ENCODE peak calls at places on chromosomes 16 and 17, in five cellular contexts. W is neural progenitor cell, M is GM23338, T is fibroblast of lung, G is neuronal stem cell. E is an unnamed sample.
A peak's percentile ranks its signal among the peaks of the same experiment; 100 is the strongest.

GRCh38 chr16:89618114-89618999 is 4.9 kb downstream of the DPEP1 start:
- DNase-seq in W (no peak), M (no peak), T (peak; percentile 66), G (no peak), E (no peak)

GRCh38 chr17:19538095-19539039 is 4.7 kb downstream of the SLC47A1 start:
- DNase-seq in W (no peak), M (peak; percentile 27), T (no peak), G (no peak), E (no peak)

GRCh38 chr16:30621765-30622164 is 11.6 kb upstream of the ZNF689 start:
- DNase-seq in W (no peak), M (no peak), T (no peak), G (no peak), E (no peak)

GRCh38 chr16:22948603-22949368 is 134.8 kb downstream of the HS3ST2 start:
- DNase-seq in W (peak; percentile 81), M (peak; percentile 94), T (peak; percentile 59), G (peak; percentile 58), E (peak; percentile 94)

GRCh38 chr16:28210264-28210663 is 1.5 kb downstream of the XPO6 start:
- DNase-seq in W (no peak), M (no peak), T (no peak), G (no peak), E (no peak)

GRCh38 chr16:78984887-78985464 is 615.6 kb downstream of the MAF start:
- DNase-seq in W (no peak), M (no peak), T (no peak), G (no peak), E (peak; percentile 8)

GRCh38 chr17:82134101-82134500 is 36.1 kb upstream of the FASN start:
- DNase-seq in W (no peak), M (no peak), T (peak; percentile 82), G (no peak), E (no peak)

GRCh38 chr16:70018254-70018653 is 67.1 kb downstream of the CLEC18A start:
- DNase-seq in W (peak; percentile 42), M (peak; percentile 72), T (no peak), G (no peak), E (peak; percentile 81)

GRCh38 chr17:310111-311010 is 42.2 kb downstream of the RPH3AL start:
- DNase-seq in W (peak; percentile 83), M (no peak), T (no peak), G (peak; percentile 89), E (no peak)

GRCh38 chr16:30784215-30784614 is 2.8 kb downstream of the ZNF629 start:
- DNase-seq in W (no peak), M (no peak), T (no peak), G (no peak), E (no peak)

GRCh38 chr17:79931517-79932309 is 92.5 kb upstream of the CBX4 start:
- DNase-seq in W (no peak), M (no peak), T (no peak), G (no peak), E (no peak)

GRCh38 chr17:64231567-64232141 is 31.4 kb downstream of the TEX2 start:
- DNase-seq in W (no peak), M (no peak), T (no peak), G (no peak), E (no peak)

GRCh38 chr17:78197147-78197830 is 10.1 kb downstream of the AFMID start:
- DNase-seq in W (no peak), M (no peak), T (no peak), G (no peak), E (peak; percentile 76)

GRCh38 chr16:16083421-16084156 is 134.2 kb downstream of the ABCC1 start:
- DNase-seq in W (no peak), M (no peak), T (peak; percentile 55), G (no peak), E (peak; percentile 63)

GRCh38 chr17:27338536-27338985 is 44.6 kb downstream of the WSB1 start:
- DNase-seq in W (no peak), M (no peak), T (no peak), G (no peak), E (no peak)

GRCh38 chr17:76492989-76493501 is 8.2 kb downstream of the RHBDF2 start:
- DNase-seq in W (no peak), M (no peak), T (peak; percentile 91), G (no peak), E (no peak)

GRCh38 chr17:74452027-74452840 is 14.2 kb upstream of the CD300A start:
- DNase-seq in W (no peak), M (no peak), T (no peak), G (no peak), E (peak; percentile 41)

GRCh38 chr17:75084039-75084660 is 3.6 kb upstream of the SLC16A5 start:
- DNase-seq in W (no peak), M (no peak), T (peak; percentile 59), G (no peak), E (peak; percentile 74)

GRCh38 chr16:17568239-17568638 is 97.5 kb upstream of the XYLT1 start:
- DNase-seq in W (no peak), M (no peak), T (no peak), G (no peak), E (no peak)

GRCh38 chr17:16886655-16887322 is 85.1 kb downstream of the TNFRSF13B start:
- DNase-seq in W (no peak), M (no peak), T (no peak), G (no peak), E (no peak)

GRCh38 chr16:2143874-2144485 is 4.4 kb upstream of the RAB26 start:
- DNase-seq in W (no peak), M (peak; percentile 4), T (no peak), G (no peak), E (no peak)

GRCh38 chr16:30619643-30620042 is 9.5 kb upstream of the ZNF689 start:
- DNase-seq in W (no peak), M (no peak), T (no peak), G (no peak), E (no peak)

GRCh38 chr17:40515011-40515410 is 13.6 kb upstream of the TNS4 start:
- DNase-seq in W (no peak), M (no peak), T (no peak), G (no peak), E (no peak)

GRCh38 chr16:50947826-50948225 is 203.2 kb downstream of the SALL1 start:
- DNase-seq in W (no peak), M (no peak), T (no peak), G (no peak), E (no peak)

GRCh38 chr16:80045944-80046660 is 445.6 kb upstream of the MAF start:
- DNase-seq in W (peak; percentile 65), M (no peak), T (no peak), G (peak; percentile 3), E (peak; percentile 55)

GRCh38 chr17:80129006-80129565 is 17.8 kb downstream of the EIF4A3 start:
- DNase-seq in W (no peak), M (no peak), T (no peak), G (no peak), E (no peak)

GRCh38 chr17:63550816-63551639 is 751 bp downstream of the DCAF7 start:
- DNase-seq in W (peak; percentile 74), M (peak; percentile 56), T (peak; percentile 20), G (peak; percentile 48), E (peak; percentile 65)

GRCh38 chr16:70805380-70805779 is 4.4 kb upstream of the VAC14 start:
- DNase-seq in W (no peak), M (peak; percentile 26), T (no peak), G (no peak), E (no peak)

GRCh38 chr16:79776243-79776884 is 175.8 kb upstream of the MAF start:
- DNase-seq in W (peak; percentile 37), M (peak; percentile 56), T (peak; percentile 88), G (no peak), E (peak; percentile 52)

GRCh38 chr17:49634487-49634865 is 43.4 kb downstream of the SPOP start:
- DNase-seq in W (no peak), M (no peak), T (no peak), G (no peak), E (no peak)

DNA sequence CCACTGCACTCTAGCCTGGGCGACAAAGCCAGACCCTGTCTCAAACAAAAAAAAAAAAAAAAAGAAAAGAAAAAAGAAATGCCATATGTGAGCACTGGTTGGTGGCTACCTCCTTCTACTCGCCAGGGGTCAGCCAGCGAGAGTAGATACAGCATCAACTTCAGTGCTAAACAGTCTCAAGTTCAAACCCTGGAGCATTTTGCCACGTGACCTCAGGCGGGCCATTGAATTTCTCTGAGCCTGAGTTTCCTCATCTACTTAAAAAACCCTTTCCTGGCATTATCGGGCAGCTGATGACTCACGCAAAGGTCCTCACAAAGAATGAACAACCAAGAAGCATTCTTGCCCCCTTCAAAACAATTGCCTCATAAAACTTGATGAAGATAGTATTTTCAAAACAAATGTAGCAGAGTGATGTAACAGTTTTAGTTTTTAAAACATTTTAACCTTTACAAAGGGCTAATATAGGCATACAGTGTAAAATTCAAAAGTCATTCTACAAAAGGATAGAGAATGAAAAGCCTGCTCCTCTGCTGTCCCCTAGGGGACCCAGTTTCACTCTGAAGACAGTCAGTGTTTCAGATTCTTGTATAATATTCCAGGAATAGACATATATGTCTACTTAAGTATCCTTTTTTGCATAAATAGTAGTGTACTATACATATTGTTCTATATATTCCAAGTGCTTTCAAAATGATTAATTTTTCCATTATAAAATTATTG is 28.4 kb downstream of the DNAH2 start:
- DNase-seq in W (no peak), M (no peak), T (peak; percentile 83), G (no peak), E (peak; percentile 53)
- H3K4me2 ChIP-seq in W (no peak overlapping the region), M (no peak overlapping the region), T (peak overlapping the region; percentile 51), G (no peak overlapping the region), E (no peak overlapping the region)

GRCh38 chr17:70503449-70503848 is 334.1 kb downstream of the KCNJ2 start:
- DNase-seq in W (no peak), M (no peak), T (peak; percentile 5), G (no peak), E (no peak)

DNA sequence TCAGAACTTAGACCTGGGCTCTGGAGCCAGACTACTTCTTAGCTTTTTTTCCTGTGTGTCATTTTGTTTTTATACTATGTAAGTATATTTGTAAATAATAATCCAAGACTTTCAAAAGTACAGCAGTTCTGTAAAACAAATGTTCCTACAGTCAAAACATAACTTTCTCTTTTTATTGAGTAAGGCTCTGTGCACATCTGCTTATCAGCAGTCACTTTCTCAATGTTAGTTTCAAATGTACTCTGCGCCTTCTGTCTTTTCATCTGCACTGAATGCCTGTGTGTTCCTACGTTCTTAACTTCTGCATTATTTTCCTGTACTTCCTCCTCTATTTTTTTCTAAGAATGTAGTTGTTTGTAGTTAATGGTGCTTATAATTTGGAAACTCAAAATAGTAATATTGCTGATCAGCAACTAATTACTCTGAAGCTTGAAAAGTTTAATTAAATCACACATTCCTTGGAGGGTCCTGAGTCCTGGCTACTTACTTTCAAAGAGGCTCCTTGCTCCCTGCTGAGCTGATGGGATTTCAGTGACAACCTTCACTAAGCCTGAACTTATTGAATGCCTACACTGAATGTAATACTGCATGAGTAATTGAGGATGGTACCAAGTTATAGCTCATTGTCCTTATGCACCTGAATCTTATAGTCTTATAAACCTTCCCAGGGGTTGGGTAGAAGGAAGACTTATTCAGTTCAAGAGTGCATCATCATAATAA is 329.9 kb downstream of the KCNJ2 start:
- DNase-seq in W (peak; percentile 80), M (peak; percentile 25), T (peak; percentile 17), G (peak; percentile 33), E (peak; percentile 50)
- H3K4me2 ChIP-seq in W (peak overlapping the region; percentile 58), M (peak overlapping the region; percentile 13), T (no peak overlapping the region), G (no peak overlapping the region), E (no peak overlapping the region)

DNA sequence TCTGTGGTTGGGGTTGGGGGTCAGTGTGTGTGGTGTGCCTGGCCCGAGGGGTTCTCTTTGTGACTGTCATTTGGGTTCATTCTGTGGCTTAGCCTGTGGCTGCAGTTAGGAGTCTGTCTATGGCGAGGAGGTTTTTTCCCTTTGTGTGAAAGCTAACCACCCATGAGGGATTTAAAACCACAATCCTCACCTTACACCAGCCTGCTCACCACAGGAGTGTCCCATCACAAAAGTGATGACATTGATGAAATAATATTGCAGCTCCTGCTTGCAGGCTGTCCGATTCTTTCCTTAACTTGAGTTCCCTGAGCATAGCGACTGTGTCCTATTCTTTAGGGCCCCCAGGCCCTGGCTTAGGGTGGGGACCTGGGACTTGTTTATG is 113.6 kb downstream of the RAP1GAP2 start:
- DNase-seq in W (no peak), M (no peak), T (no peak), G (no peak), E (no peak)
- H3K4me2 ChIP-seq in W (no peak overlapping the region), M (no peak overlapping the region), T (no peak overlapping the region), G (no peak overlapping the region), E (no peak overlapping the region)

GRCh38 chr17:29927546-29927945 is 2.5 kb downstream of the SSH2 start:
- DNase-seq in W (no peak), M (no peak), T (no peak), G (no peak), E (no peak)
- H3K4me2 ChIP-seq in W (peak overlapping the region; percentile 93), M (no peak overlapping the region), T (peak overlapping the region; percentile 86), G (no peak overlapping the region), E (no peak overlapping the region)